ENCODE peak calls at places on chromosomes 13 and 19, in nine cellular contexts. R, E, F, Z, D, P, O, Y and L are unnamed samples.

GRCh38 chr19:34881982-34882381 is 44.7 kb upstream of the ZNF30 start:
- DNase-seq in R (no peak), E (no peak), F (no peak), Z (no peak), D (no peak), P (no peak), O (no peak), Y (no peak), L (no peak)

GRCh38 chr19:39060130-39060529 is 24.0 kb upstream of the ACP7 start:
- DNase-seq in R (no peak), E (no peak), F (no peak), Z (no peak), D (no peak), P (no peak), O (no peak), Y (no peak), L (no peak)

GRCh38 chr19:7775761-7776160 is 12.7 kb downstream of the CLEC4M start:
- DNase-seq in R (no peak), E (no peak), F (no peak), Z (no peak), D (no peak), P (no peak), O (no peak), Y (no peak), L (no peak)

GRCh38 chr19:32862173-32862572 is 7.4 kb downstream of the SLC7A9 start:
- DNase-seq in R (no peak), E (no peak), F (no peak), Z (no peak), D (no peak), P (no peak), O (no peak), Y (no peak), L (no peak)

GRCh38 chr13:70950664-70951063 is 842.4 kb upstream of the KLHL1 start:
- DNase-seq in R (no peak), E (no peak), F (no peak), Z (no peak), D (no peak), P (no peak), O (no peak), Y (no peak), L (peak; percentile 12)

GRCh38 chr19:53374743-53375142 is 9.2 kb downstream of the ZNF525 start:
- DNase-seq in R (no peak), E (no peak), F (no peak), Z (no peak), D (no peak), P (no peak), O (no peak), Y (no peak), L (no peak)

GRCh38 chr19:45323671-45324081 is 1.0 kb upstream of the CKM start:
- DNase-seq in R (peak; percentile 30), E (no peak), F (no peak), Z (no peak), D (no peak), P (peak; percentile 57), O (no peak), Y (no peak), L (no peak)

GRCh38 chr19:28427256-28428083 is 785.5 kb downstream of the UQCRFS1 start:
- DNase-seq in R (no peak), E (no peak), F (no peak), Z (no peak), D (no peak), P (no peak), O (no peak), Y (no peak), L (no peak)

GRCh38 chr19:1453525-1454371 is 3.8 kb downstream of the APC2 start:
- DNase-seq in R (no peak), E (no peak), F (no peak), Z (no peak), D (no peak), P (peak; percentile 37), O (no peak), Y (no peak), L (peak; percentile 70)

GRCh38 chr19:49342291-49342721 is 7.1 kb downstream of the CD37 start:
- DNase-seq in R (no peak), E (no peak), F (no peak), Z (no peak), D (no peak), P (no peak), O (no peak), Y (no peak), L (no peak)